ENCODE peak calls at places on chromosomes 13 and 19, in seven cellular contexts. One of them, this sample, is unnamed.

GRCh38 chr13:40982772-40983171 is 36.3 kb downstream of the ELF1 start:
- DNase-seq in SK-N-SH: peak
- DNase-seq in HepG2: no peak
- DNase-seq in K562: no peak
- DNase-seq in H1: no peak
- DNase-seq in HCT116: no peak
- DNase-seq in GM12878: peak
- DNase-seq in this sample: no peak

GRCh38 chr13:39451860-39452301 is 151.1 kb downstream of the LHFPL6 start:
- DNase-seq in HepG2: no peak
- DNase-seq in SK-N-SH: no peak
- DNase-seq in H1: no peak
- DNase-seq in K562: no peak
- DNase-seq in HCT116: no peak
- DNase-seq in GM12878: no peak
- DNase-seq in this sample: no peak

GRCh38 chr13:38355595-38356120 is 6.0 kb downstream of the UFM1 start:
- DNase-seq in HCT116: no peak
- DNase-seq in GM12878: no peak
- DNase-seq in SK-N-SH: no peak
- DNase-seq in K562: no peak
- DNase-seq in H1: no peak
- DNase-seq in HepG2: no peak
- DNase-seq in this sample: no peak

GRCh38 chr13:59962343-59962742 is 201.4 kb downstream of the DIAPH3 start:
- DNase-seq in SK-N-SH: no peak
- DNase-seq in HepG2: no peak
- DNase-seq in K562: no peak
- DNase-seq in HCT116: no peak
- DNase-seq in GM12878: no peak
- DNase-seq in H1: no peak
- DNase-seq in this sample: no peak

GRCh38 chr13:42526276-42526675 is 47.7 kb upstream of the TNFSF11 start:
- DNase-seq in HepG2: no peak
- DNase-seq in SK-N-SH: no peak
- DNase-seq in HCT116: no peak
- DNase-seq in H1: no peak
- DNase-seq in K562: no peak
- DNase-seq in GM12878: no peak
- DNase-seq in this sample: no peak

GRCh38 chr13:24178847-24179845 is 18.6 kb downstream of the SPATA13 start:
- DNase-seq in H1: no peak
- DNase-seq in HCT116: no peak
- DNase-seq in HepG2: no peak
- DNase-seq in GM12878: no peak
- DNase-seq in SK-N-SH: no peak
- DNase-seq in K562: no peak
- DNase-seq in this sample: no peak

GRCh38 chr13:101144808-101145419 is 271.4 kb downstream of the NALCN start:
- DNase-seq in HCT116: peak
- DNase-seq in HepG2: peak
- DNase-seq in K562: peak
- DNase-seq in GM12878: peak
- DNase-seq in SK-N-SH: peak
- DNase-seq in H1: no peak
- DNase-seq in this sample: no peak

GRCh38 chr19:374183-374885 is 29.7 kb upstream of the MIER2 start:
- DNase-seq in GM12878: no peak
- DNase-seq in SK-N-SH: no peak
- DNase-seq in H1: no peak
- DNase-seq in K562: peak
- DNase-seq in HCT116: no peak
- DNase-seq in HepG2: no peak
- DNase-seq in this sample: no peak

GRCh38 chr13:92661406-92661805 is 565.2 kb upstream of the GPC6 start:
- DNase-seq in H1: no peak
- DNase-seq in GM12878: no peak
- DNase-seq in SK-N-SH: no peak
- DNase-seq in HepG2: no peak
- DNase-seq in HCT116: no peak
- DNase-seq in K562: no peak
- DNase-seq in this sample: no peak

GRCh38 chr13:29520671-29521070 is 74.8 kb downstream of the SLC7A1 start:
- DNase-seq in HCT116: no peak
- DNase-seq in GM12878: no peak
- DNase-seq in K562: no peak
- DNase-seq in H1: no peak
- DNase-seq in SK-N-SH: no peak
- DNase-seq in HepG2: no peak
- DNase-seq in this sample: no peak

GRCh38 chr13:20558982-20559381 is 8.0 kb upstream of the IFT88 start:
- DNase-seq in GM12878: no peak
- DNase-seq in H1: no peak
- DNase-seq in HepG2: no peak
- DNase-seq in HCT116: no peak
- DNase-seq in K562: no peak
- DNase-seq in SK-N-SH: no peak
- DNase-seq in this sample: no peak

GRCh38 chr19:11019824-11020223 is 59.0 kb downstream of the SMARCA4 start:
- DNase-seq in K562: no peak
- DNase-seq in GM12878: no peak
- DNase-seq in HepG2: no peak
- DNase-seq in SK-N-SH: no peak
- DNase-seq in HCT116: no peak
- DNase-seq in H1: no peak
- DNase-seq in this sample: no peak

GRCh38 chr19:58033741-58034475 is at the start of gene ZSCAN1:
- DNase-seq in K562: no peak
- DNase-seq in GM12878: no peak
- DNase-seq in H1: peak
- DNase-seq in SK-N-SH: peak
- DNase-seq in HepG2: no peak
- DNase-seq in HCT116: no peak
- DNase-seq in this sample: peak

GRCh38 chr13:73657821-73658540 is 476.2 kb downstream of the KLF12 start:
- DNase-seq in SK-N-SH: no peak
- DNase-seq in H1: no peak
- DNase-seq in GM12878: no peak
- DNase-seq in HCT116: no peak
- DNase-seq in HepG2: no peak
- DNase-seq in K562: no peak
- DNase-seq in this sample: no peak

GRCh38 chr19:12913011-12913561 is 6.0 kb downstream of the SYCE2 start:
- DNase-seq in HepG2: peak
- DNase-seq in GM12878: no peak
- DNase-seq in K562: no peak
- DNase-seq in H1: no peak
- DNase-seq in SK-N-SH: peak
- DNase-seq in HCT116: no peak
- DNase-seq in this sample: peak

GRCh38 chr13:109345433-109345941 is 440.9 kb downstream of the IRS2 start:
- DNase-seq in GM12878: no peak
- DNase-seq in H1: no peak
- DNase-seq in K562: no peak
- DNase-seq in SK-N-SH: peak
- DNase-seq in HCT116: no peak
- DNase-seq in HepG2: no peak
- DNase-seq in this sample: no peak

GRCh38 chr13:72505376-72505775 is 222.1 kb downstream of the MZT1 start:
- DNase-seq in GM12878: no peak
- DNase-seq in SK-N-SH: no peak
- DNase-seq in HCT116: no peak
- DNase-seq in H1: no peak
- DNase-seq in K562: no peak
- DNase-seq in HepG2: no peak
- DNase-seq in this sample: no peak

GRCh38 chr13:101283782-101284181 is 132.5 kb downstream of the NALCN start:
- DNase-seq in SK-N-SH: no peak
- DNase-seq in HCT116: no peak
- DNase-seq in GM12878: no peak
- DNase-seq in H1: no peak
- DNase-seq in HepG2: no peak
- DNase-seq in K562: no peak
- DNase-seq in this sample: no peak

GRCh38 chr19:29546583-29547190 is 20.9 kb downstream of the VSTM2B start:
- DNase-seq in GM12878: no peak
- DNase-seq in K562: no peak
- DNase-seq in SK-N-SH: peak
- DNase-seq in H1: no peak
- DNase-seq in HepG2: peak
- DNase-seq in HCT116: no peak
- DNase-seq in this sample: no peak

GRCh38 chr19:29547361-29547960 is 21.7 kb downstream of the VSTM2B start:
- DNase-seq in SK-N-SH: no peak
- DNase-seq in HCT116: no peak
- DNase-seq in GM12878: no peak
- DNase-seq in K562: no peak
- DNase-seq in HepG2: no peak
- DNase-seq in H1: no peak
- DNase-seq in this sample: no peak

GRCh38 chr19:29548483-29549085 is 22.8 kb downstream of the VSTM2B start:
- DNase-seq in SK-N-SH: no peak
- DNase-seq in HepG2: no peak
- DNase-seq in K562: no peak
- DNase-seq in GM12878: no peak
- DNase-seq in H1: no peak
- DNase-seq in HCT116: no peak
- DNase-seq in this sample: no peak

GRCh38 chr19:29549105-29550070 is 23.6 kb downstream of the VSTM2B start:
- DNase-seq in HCT116: no peak
- DNase-seq in GM12878: no peak
- DNase-seq in SK-N-SH: no peak
- DNase-seq in H1: no peak
- DNase-seq in HepG2: no peak
- DNase-seq in K562: no peak
- DNase-seq in this sample: no peak

GRCh38 chr19:29547981-29548380 is 22.2 kb downstream of the VSTM2B start:
- DNase-seq in SK-N-SH: peak
- DNase-seq in K562: no peak
- DNase-seq in H1: no peak
- DNase-seq in HCT116: no peak
- DNase-seq in GM12878: no peak
- DNase-seq in HepG2: no peak
- DNase-seq in this sample: no peak
- TF ChIP-seq JUND in SK-N-SH: no peak
- TF ChIP-seq JUND in K562: no peak
- TF ChIP-seq JUND in H1: no peak
- TF ChIP-seq JUND in HCT116: no peak
- TF ChIP-seq JUND in GM12878: no peak
- TF ChIP-seq JUND in HepG2: no peak
- TF ChIP-seq JUND in this sample: no peak

GRCh38 chr13:80612804-80613203 is 271.9 kb upstream of the SPRY2 start:
- DNase-seq in H1: no peak
- DNase-seq in SK-N-SH: no peak
- DNase-seq in GM12878: no peak
- DNase-seq in HepG2: no peak
- DNase-seq in HCT116: no peak
- DNase-seq in K562: no peak
- DNase-seq in this sample: no peak

GRCh38 chr13:80618777-80619176 is 277.9 kb upstream of the SPRY2 start:
- DNase-seq in HCT116: no peak
- DNase-seq in HepG2: no peak
- DNase-seq in H1: no peak
- DNase-seq in K562: no peak
- DNase-seq in GM12878: no peak
- DNase-seq in SK-N-SH: no peak
- DNase-seq in this sample: no peak
- TF ChIP-seq JUND in HCT116: no peak
- TF ChIP-seq JUND in HepG2: no peak
- TF ChIP-seq JUND in H1: no peak
- TF ChIP-seq JUND in K562: no peak
- TF ChIP-seq JUND in GM12878: no peak
- TF ChIP-seq JUND in SK-N-SH: no peak
- TF ChIP-seq JUND in this sample: no peak

GRCh38 chr19:20079487-20079886 is 1.7 kb downstream of the ZNF90 start:
- DNase-seq in HepG2: no peak
- DNase-seq in H1: no peak
- DNase-seq in HCT116: no peak
- DNase-seq in K562: no peak
- DNase-seq in GM12878: no peak
- DNase-seq in SK-N-SH: no peak
- DNase-seq in this sample: no peak
- TF ChIP-seq JUND in HepG2: no peak
- TF ChIP-seq JUND in H1: no peak
- TF ChIP-seq JUND in HCT116: no peak
- TF ChIP-seq JUND in K562: no peak
- TF ChIP-seq JUND in GM12878: no peak
- TF ChIP-seq JUND in SK-N-SH: no peak
- TF ChIP-seq JUND in this sample: no peak

GRCh38 chr13:112779856-112780604 is 90.2 kb downstream of the ATP11A start:
- DNase-seq in HepG2: no peak
- DNase-seq in GM12878: no peak
- DNase-seq in SK-N-SH: peak
- DNase-seq in K562: no peak
- DNase-seq in HCT116: no peak
- DNase-seq in H1: no peak
- DNase-seq in this sample: no peak

GRCh38 chr13:112775791-112776279 is 86.0 kb downstream of the ATP11A start:
- DNase-seq in GM12878: no peak
- DNase-seq in HCT116: no peak
- DNase-seq in HepG2: no peak
- DNase-seq in K562: no peak
- DNase-seq in H1: no peak
- DNase-seq in SK-N-SH: peak
- DNase-seq in this sample: no peak

GRCh38 chr13:112776354-112776753 is 86.5 kb downstream of the ATP11A start:
- DNase-seq in K562: no peak
- DNase-seq in HCT116: no peak
- DNase-seq in SK-N-SH: no peak
- DNase-seq in HepG2: no peak
- DNase-seq in H1: no peak
- DNase-seq in GM12878: no peak
- DNase-seq in this sample: no peak

GRCh38 chr13:112776971-112777370 is 87.1 kb downstream of the ATP11A start:
- DNase-seq in H1: no peak
- DNase-seq in K562: no peak
- DNase-seq in GM12878: no peak
- DNase-seq in HepG2: no peak
- DNase-seq in HCT116: no peak
- DNase-seq in SK-N-SH: peak
- DNase-seq in this sample: no peak

DNA sequence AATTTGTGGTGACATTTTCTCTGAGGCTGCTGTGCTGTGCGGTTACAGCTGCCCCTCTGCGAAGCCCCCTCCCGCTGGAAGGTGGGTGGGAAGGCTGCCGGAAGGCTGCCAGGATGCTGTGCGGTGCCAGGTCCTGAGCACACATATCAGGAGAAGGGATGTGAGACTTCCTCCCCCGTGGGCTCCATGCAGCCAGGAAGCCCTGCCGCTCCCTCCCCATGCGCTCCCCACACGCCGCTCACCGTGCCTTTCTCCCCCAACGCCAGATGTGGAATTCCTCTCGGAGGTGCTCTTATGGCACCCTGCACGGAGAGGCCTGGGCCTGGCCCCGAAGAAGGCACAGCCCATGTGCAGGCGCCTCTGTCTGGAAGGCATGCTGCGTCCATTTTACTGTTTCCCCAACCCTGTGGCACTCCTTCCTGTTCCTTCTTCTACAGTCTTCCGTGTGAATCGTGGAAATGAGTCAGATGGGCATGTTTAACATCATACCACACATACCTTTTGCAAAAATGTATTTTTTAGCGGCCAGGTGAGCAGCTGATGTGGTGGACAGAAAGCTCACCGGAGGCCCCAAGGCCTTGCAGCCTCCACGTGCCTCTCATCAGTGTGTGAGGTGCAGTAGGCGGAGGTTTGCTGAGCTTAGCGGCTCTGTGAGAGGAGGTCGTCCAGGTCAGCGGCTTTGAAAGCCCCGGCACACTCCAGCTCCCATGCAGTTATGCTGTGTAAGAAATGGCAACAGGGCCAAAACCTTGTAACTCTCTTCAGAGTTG is 88.0 kb downstream of the ATP11A start:
- DNase-seq in HCT116: no peak
- DNase-seq in H1: no peak
- DNase-seq in GM12878: no peak
- DNase-seq in SK-N-SH: peak
- DNase-seq in HepG2: no peak
- DNase-seq in K562: no peak
- DNase-seq in this sample: no peak
- TF ChIP-seq JUND in HCT116: no peak
- TF ChIP-seq JUND in H1: no peak
- TF ChIP-seq JUND in GM12878: no peak
- TF ChIP-seq JUND in SK-N-SH: no peak
- TF ChIP-seq JUND in HepG2: no peak
- TF ChIP-seq JUND in K562: no peak
- TF ChIP-seq JUND in this sample: no peak

This sample was measured in T47D.